ENCODE peak calls at places on chromosomes 4 and X, in six cellular contexts. F is transverse colon, M is ovary, C is lower leg skin, K is stomach, B is A549. U is an unnamed sample.

GRCh38 chr4:36844448-36844847 is 400.1 kb upstream of the NWD2 start:
- DNase-seq in F (no peak), M (no peak), C (no peak), K (no peak), B (no peak), U (no peak)

GRCh38 chrX:151711787-151712186 is 4.0 kb upstream of the FATE1 start:
- DNase-seq in F (no peak), M (no peak), C (no peak), K (no peak), B (no peak), U (no peak)

GRCh38 chrX:110450050-110450449 is 91.4 kb downstream of the RTL9 start:
- DNase-seq in F (peak), M (peak), C (peak), K (peak), B (peak), U (peak)

GRCh38 chr4:139825523-139826014 is 159.9 kb downstream of the MGST2 start:
- DNase-seq in F (no peak), M (no peak), C (no peak), K (no peak), B (no peak), U (no peak)

GRCh38 chr4:151407466-151408379 is 1.3 kb upstream of the FHIP1A start:
- DNase-seq in F (peak), M (peak), C (no peak), K (peak), B (no peak), U (peak)

GRCh38 chr4:185896832-185897475 is 85.0 kb upstream of the SORBS2 start:
- DNase-seq in F (no peak), M (no peak), C (no peak), K (no peak), B (no peak), U (peak)

GRCh38 chrX:915427-916234 is 285.0 kb downstream of the SHOX start:
- DNase-seq in F (no peak), M (no peak), C (no peak), K (no peak), B (no peak), U (no peak)

GRCh38 chrX:132022115-132022862 is 813 bp upstream of the STK26 start:
- DNase-seq in F (peak), M (no peak), C (no peak), K (no peak), B (peak), U (peak)

GRCh38 chrX:1601051-1601767 is 9.8 kb downstream of the AKAP17A start:
- DNase-seq in F (no peak), M (no peak), C (peak), K (no peak), B (no peak), U (no peak)

GRCh38 chr4:10478621-10479020 is 21.4 kb upstream of the ZNF518B start:
- DNase-seq in F (no peak), M (no peak), C (no peak), K (no peak), B (no peak), U (no peak)

GRCh38 chrX:38214551-38214950 is 6.1 kb downstream of the SRPX start:
- DNase-seq in F (no peak), M (no peak), C (no peak), K (no peak), B (no peak), U (no peak)

GRCh38 chr4:23877758-23878229 is 12.1 kb downstream of the PPARGC1A start:
- DNase-seq in F (peak), M (no peak), C (no peak), K (no peak), B (no peak), U (no peak)

GRCh38 chr4:38386654-38387188 is 277.3 kb upstream of the KLF3 start:
- DNase-seq in F (no peak), M (no peak), C (no peak), K (no peak), B (no peak), U (no peak)

GRCh38 chr4:153418114-153418513 is 48.0 kb upstream of the TMEM131L start:
- DNase-seq in F (no peak), M (no peak), C (no peak), K (no peak), B (no peak), U (peak)

GRCh38 chr4:153419029-153419428 is 47.1 kb upstream of the TMEM131L start:
- DNase-seq in F (no peak), M (no peak), C (no peak), K (no peak), B (no peak), U (no peak)

GRCh38 chr4:153420361-153420760 is 45.8 kb upstream of the TMEM131L start:
- DNase-seq in F (no peak), M (no peak), C (no peak), K (no peak), B (no peak), U (no peak)

GRCh38 chr4:153419673-153420278 is 46.4 kb upstream of the TMEM131L start:
- DNase-seq in F (no peak), M (no peak), C (no peak), K (no peak), B (no peak), U (no peak)

GRCh38 chr4:153418581-153418980 is 47.6 kb upstream of the TMEM131L start:
- DNase-seq in F (no peak), M (no peak), C (no peak), K (no peak), B (no peak), U (no peak)
- H3K4me3 ChIP-seq in F (no peak), M (no peak), C (no peak), K (no peak), B (no peak), U (no peak)

GRCh38 chrX:154458116-154458953 is at the start of gene PLXNA3:
- DNase-seq in F (peak), M (peak), C (no peak), K (peak), B (no peak), U (peak)
- TF ChIP-seq POLR2A in F (no peak), M (peak), C (no peak), K (no peak), B (peak), U (no peak)

GRCh38 chrX:25019707-25020390 is 4.1 kb upstream of the ARX start:
- DNase-seq in F (no peak), M (no peak), C (no peak), K (no peak), B (no peak), U (no peak)
- H3K4me3 ChIP-seq in F (no peak), M (peak), C (no peak), K (no peak), B (peak), U (no peak)

DNA sequence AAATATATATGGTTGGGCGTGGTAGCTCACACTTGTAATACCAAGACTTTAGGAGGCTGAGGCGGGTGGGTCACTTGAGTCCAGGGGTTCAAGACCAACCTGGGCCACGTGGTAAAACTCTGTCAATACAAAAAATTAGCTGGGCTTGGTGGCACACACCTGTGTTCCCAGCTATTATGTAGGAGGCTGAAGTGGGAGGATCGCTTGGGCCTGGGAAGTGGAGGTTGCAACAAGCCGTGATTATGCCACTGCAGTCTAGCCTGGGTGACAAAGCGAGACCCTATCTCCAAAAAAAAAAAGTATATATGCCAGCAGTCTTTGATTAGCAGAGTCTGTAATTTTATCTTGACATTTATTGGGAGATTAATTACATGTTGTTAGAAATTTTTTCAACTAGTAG is 8.7 kb downstream of the EIF2S3 start:
- DNase-seq in F (no peak), M (no peak), C (no peak), K (no peak), B (no peak), U (no peak)
- TF ChIP-seq POLR2A in F (no peak), M (no peak), C (no peak), K (no peak), B (no peak), U (no peak)

GRCh38 chrX:135977611-135978010 is 3.8 kb upstream of the MMGT1 start:
- DNase-seq in F (no peak), M (no peak), C (no peak), K (no peak), B (peak), U (no peak)

GRCh38 chrX:135973548-135974278 is at the start of gene MMGT1:
- DNase-seq in F (peak), M (peak), C (peak), K (peak), B (peak), U (peak)

GRCh38 chrX:135973025-135973547 is 702 bp downstream of the MMGT1 start:
- DNase-seq in F (peak), M (peak), C (no peak), K (no peak), B (peak), U (peak)

GRCh38 chrX:135975421-135975820 is 1.6 kb upstream of the MMGT1 start:
- DNase-seq in F (no peak), M (no peak), C (no peak), K (no peak), B (no peak), U (no peak)

GRCh38 chrX:135974279-135974856 is 580 bp upstream of the MMGT1 start:
- DNase-seq in F (peak), M (peak), C (peak), K (peak), B (peak), U (peak)
- H3K4me3 ChIP-seq in F (peak), M (peak), C (no peak), K (peak), B (peak), U (peak)

GRCh38 chr4:25863347-25863784 is 578 bp upstream of the SEL1L3 start:
- DNase-seq in F (peak), M (no peak), C (no peak), K (peak), B (peak), U (no peak)

GRCh38 chr4:25860586-25861421 is 2.0 kb downstream of the SEL1L3 start:
- DNase-seq in F (peak), M (no peak), C (no peak), K (peak), B (no peak), U (peak)

GRCh38 chr4:25862411-25863346 is at the start of gene SEL1L3:
- DNase-seq in F (peak), M (peak), C (peak), K (peak), B (peak), U (peak)

GRCh38 chr4:25861422-25861926 is 1.3 kb downstream of the SEL1L3 start:
- DNase-seq in F (no peak), M (no peak), C (no peak), K (no peak), B (no peak), U (peak)

DNA sequence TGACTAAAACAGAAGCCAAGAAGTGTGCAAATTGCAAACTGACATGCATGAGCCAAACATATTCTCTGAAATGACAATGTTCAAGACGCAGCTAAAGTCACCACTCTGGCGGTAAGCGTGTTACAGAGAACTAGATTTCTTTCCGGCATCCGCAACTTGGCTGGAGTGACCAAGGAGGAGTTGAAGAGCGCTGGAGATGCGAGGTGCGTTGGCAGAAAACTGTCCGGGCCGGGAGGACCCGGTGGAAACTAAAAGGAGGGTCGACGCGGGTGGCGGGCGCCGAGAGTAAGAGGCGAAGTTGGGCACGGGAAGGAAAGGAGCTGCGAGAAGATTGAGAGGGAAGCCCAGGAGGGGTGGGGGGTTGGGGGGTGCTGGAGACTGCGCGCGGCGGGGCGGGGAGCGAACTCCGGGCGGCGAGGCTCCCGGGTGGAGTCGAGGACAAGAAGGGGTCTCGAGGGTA is 807 bp downstream of the SEL1L3 start:
- DNase-seq in F (peak), M (no peak), C (no peak), K (no peak), B (peak), U (peak)
- TF ChIP-seq POLR2A in F (no peak), M (no peak), C (no peak), K (no peak), B (no peak), U (no peak)

GRCh38 chrX:107713205-107714195 is 62.1 kb downstream of the TSC22D3 start:
- DNase-seq in F (peak), M (no peak), C (peak), K (no peak), B (no peak), U (no peak)
- H3K4me3 ChIP-seq in F (peak), M (peak), C (peak), K (peak), B (no peak), U (no peak)

GRCh38 chr4:84648863-84649647 is 66.1 kb downstream of the CDS1 start:
- DNase-seq in F (peak), M (no peak), C (no peak), K (no peak), B (no peak), U (peak)

GRCh38 chr4:84644087-84644486 is 61.2 kb downstream of the CDS1 start:
- DNase-seq in F (no peak), M (no peak), C (no peak), K (no peak), B (no peak), U (no peak)

GRCh38 chr4:84652478-84652877 is 69.6 kb downstream of the CDS1 start:
- DNase-seq in F (no peak), M (no peak), C (no peak), K (no peak), B (no peak), U (no peak)

GRCh38 chr4:84648185-84648584 is 65.3 kb downstream of the CDS1 start:
- DNase-seq in F (no peak), M (no peak), C (no peak), K (no peak), B (no peak), U (no peak)

DNA sequence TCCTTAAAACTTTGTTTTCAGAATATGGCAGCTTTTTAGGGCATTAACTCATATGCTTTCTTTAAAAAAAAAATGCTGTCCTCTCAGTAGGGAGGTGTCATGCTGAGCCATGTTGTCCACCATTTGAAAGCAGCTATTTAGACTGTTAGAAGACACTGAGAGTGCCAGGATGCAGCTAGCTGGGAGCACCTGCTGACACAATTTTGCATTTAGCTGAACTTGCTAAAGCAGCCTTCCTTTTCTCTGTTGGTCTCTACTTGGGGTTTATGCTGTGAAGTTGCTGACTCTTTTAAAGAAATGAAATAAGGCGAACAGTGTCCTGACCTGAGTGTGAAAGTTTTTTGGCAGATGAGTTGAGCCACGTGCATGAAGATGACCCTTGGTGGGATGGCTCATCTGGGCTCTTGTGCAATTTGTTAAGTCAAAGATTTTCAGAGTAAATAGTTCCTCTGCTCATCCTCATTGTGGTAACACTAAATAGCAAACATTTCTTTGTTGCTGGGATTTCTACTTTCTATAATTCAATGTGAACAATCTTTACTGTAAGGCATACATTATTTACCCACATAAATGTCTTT is 64.5 kb downstream of the CDS1 start:
- DNase-seq in F (no peak), M (no peak), C (no peak), K (no peak), B (no peak), U (no peak)
- TF ChIP-seq POLR2A in F (no peak), M (no peak), C (no peak), K (no peak), B (no peak), U (no peak)